ENCODE peak calls at places on chromosome 17, in four cellular contexts. C is GM12878, X is HCT116, T is WTC11. Y is an unnamed sample.

GRCh38 chr17:36544049-36544319 is 735 bp upstream of the GGNBP2 start:
- DNase-seq in C (peak; percentile 27), X (no peak), T (no peak), Y (peak; percentile 16)

GRCh38 chr17:72580321-72581127 is 459.7 kb downstream of the SOX9 start:
- DNase-seq in C (no peak), X (no peak), T (no peak), Y (no peak)

GRCh38 chr17:73595068-73595865 is 49.0 kb downstream of the SDK2 start:
- DNase-seq in C (no peak), X (no peak), T (peak; percentile 85), Y (peak; percentile 55)

GRCh38 chr17:42253601-42254000 is 22.6 kb downstream of the STAT5B start:
- DNase-seq in C (no peak), X (no peak), T (no peak), Y (no peak)

GRCh38 chr17:38745545-38745944 is 2.6 kb downstream of the PCGF2 start:
- DNase-seq in C (no peak), X (no peak), T (no peak), Y (no peak)

GRCh38 chr17:35368086-35368824 is 5.2 kb downstream of the SLFN11 start:
- DNase-seq in C (peak; percentile 75), X (no peak), T (no peak), Y (no peak)

GRCh38 chr17:58281511-58282011 is 826 bp upstream of the MPO start:
- DNase-seq in C (no peak), X (no peak), T (no peak), Y (peak; percentile 6)

GRCh38 chr17:14580494-14580893 is 279.6 kb downstream of the HS3ST3B1 start:
- DNase-seq in C (no peak), X (no peak), T (no peak), Y (no peak)

GRCh38 chr17:55769625-55770000 is 18.8 kb downstream of the PCTP start:
- DNase-seq in C (no peak), X (no peak), T (no peak), Y (no peak)

GRCh38 chr17:12637015-12637414 is 28.7 kb upstream of the MYOCD start:
- DNase-seq in C (no peak), X (no peak), T (no peak), Y (no peak)

GRCh38 chr17:43367588-43368242 is 31.1 kb upstream of the ARL4D start:
- DNase-seq in C (peak; percentile 91), X (peak; percentile 96), T (no peak), Y (peak; percentile 60)

GRCh38 chr17:75343007-75343406 is 53.8 kb upstream of the SLC25A19 start:
- DNase-seq in C (no peak), X (no peak), T (no peak), Y (no peak)

GRCh38 chr17:67244621-67245072 is 349 bp downstream of the HELZ start:
- DNase-seq in C (no peak), X (no peak), T (peak; percentile 23), Y (peak; percentile 54)

GRCh38 chr17:32310927-32311568 is 30.9 kb downstream of the C17orf75 start:
- DNase-seq in C (no peak), X (no peak), T (no peak), Y (no peak)

GRCh38 chr17:81824595-81824994 is 8.5 kb downstream of the MCRIP1 start:
- DNase-seq in C (no peak), X (no peak), T (no peak), Y (no peak)

GRCh38 chr17:36001862-36002603 is 680 bp upstream of the CCL15 start:
- DNase-seq in C (no peak), X (no peak), T (no peak), Y (no peak)

GRCh38 chr17:36720131-36720530 is 118.7 kb downstream of the MRM1 start:
- DNase-seq in C (no peak), X (no peak), T (no peak), Y (no peak)

GRCh38 chr17:40327735-40328385 is 18.9 kb downstream of the RARA start:
- DNase-seq in C (no peak), X (no peak), T (no peak), Y (no peak)

GRCh38 chr17:65504141-65504540 is 57.3 kb downstream of the AXIN2 start:
- DNase-seq in C (no peak), X (no peak), T (no peak), Y (no peak)

GRCh38 chr17:77404812-77405581 is 264.2 kb downstream of the SEC14L1 start:
- DNase-seq in C (peak; percentile 60), X (no peak), T (no peak), Y (no peak)
- TF ChIP-seq SP1 in C (no peak), X (no peak), T (no peak), Y (no peak)

GRCh38 chr17:47188799-47189731 is at the start of gene CDC27:
- DNase-seq in C (peak; percentile 88), X (peak; percentile 99), T (peak; percentile 100), Y (peak; percentile 99)

GRCh38 chr17:47190770-47191169 is 1.7 kb upstream of the CDC27 start:
- DNase-seq in C (no peak), X (no peak), T (no peak), Y (no peak)

GRCh38 chr17:47189732-47190621 is 882 bp upstream of the CDC27 start:
- DNase-seq in C (no peak), X (no peak), T (no peak), Y (no peak)

GRCh38 chr17:47184671-47185070 is 4.4 kb downstream of the CDC27 start:
- DNase-seq in C (no peak), X (no peak), T (no peak), Y (no peak)

GRCh38 chr17:47188266-47188665 is 829 bp downstream of the CDC27 start:
- DNase-seq in C (no peak), X (no peak), T (no peak), Y (peak; percentile 13)
- TF ChIP-seq SP1 in C (no peak), X (no peak), T (no peak), Y (no peak)

GRCh38 chr17:47654991-47655390 is 5.3 kb downstream of the KPNB1 start:
- DNase-seq in C (no peak), X (no peak), T (no peak), Y (no peak)

GRCh38 chr17:47665655-47666054 is 15.9 kb downstream of the KPNB1 start:
- DNase-seq in C (no peak), X (no peak), T (no peak), Y (no peak)

GRCh38 chr17:47663997-47664941 is 14.6 kb downstream of the KPNB1 start:
- DNase-seq in C (peak; percentile 41), X (peak; percentile 48), T (peak; percentile 62), Y (peak; percentile 68)

DNA sequence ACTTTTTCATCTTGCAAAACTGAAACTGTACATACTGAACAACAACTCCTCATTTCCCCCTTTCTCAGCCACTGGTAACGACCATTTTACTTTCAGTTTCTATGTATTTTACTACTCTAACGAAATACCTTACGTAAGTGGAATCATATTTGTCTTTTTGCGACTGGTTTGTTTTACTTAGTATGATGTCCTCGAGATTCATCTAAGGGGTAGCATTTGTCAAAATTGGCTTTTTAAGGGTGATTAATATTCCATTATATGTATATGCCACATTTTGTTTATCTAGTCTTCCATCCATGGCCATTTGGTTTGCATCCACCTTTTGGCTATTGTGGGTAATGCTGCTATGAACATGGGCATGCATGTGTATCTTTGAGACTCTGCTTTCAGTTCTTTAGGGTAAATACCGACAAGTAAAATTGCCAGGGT is 10.4 kb downstream of the KPNB1 start:
- DNase-seq in C (peak; percentile 39), X (no peak), T (no peak), Y (no peak)
- TF ChIP-seq SP1 in C (no peak), X (no peak), T (no peak), Y (no peak)

GRCh38 chr17:2090210-2090641 is 35.3 kb downstream of the HIC1 start:
- DNase-seq in C (no peak), X (no peak), T (no peak), Y (no peak)

GRCh38 chr17:2089021-2089422 is 34.1 kb downstream of the HIC1 start:
- DNase-seq in C (no peak), X (no peak), T (no peak), Y (no peak)

GRCh38 chr17:2085648-2085949 is 30.7 kb downstream of the HIC1 start:
- DNase-seq in C (no peak), X (no peak), T (no peak), Y (no peak)

GRCh38 chr17:2086306-2086705 is 31.4 kb downstream of the HIC1 start:
- DNase-seq in C (no peak), X (no peak), T (no peak), Y (no peak)

DNA sequence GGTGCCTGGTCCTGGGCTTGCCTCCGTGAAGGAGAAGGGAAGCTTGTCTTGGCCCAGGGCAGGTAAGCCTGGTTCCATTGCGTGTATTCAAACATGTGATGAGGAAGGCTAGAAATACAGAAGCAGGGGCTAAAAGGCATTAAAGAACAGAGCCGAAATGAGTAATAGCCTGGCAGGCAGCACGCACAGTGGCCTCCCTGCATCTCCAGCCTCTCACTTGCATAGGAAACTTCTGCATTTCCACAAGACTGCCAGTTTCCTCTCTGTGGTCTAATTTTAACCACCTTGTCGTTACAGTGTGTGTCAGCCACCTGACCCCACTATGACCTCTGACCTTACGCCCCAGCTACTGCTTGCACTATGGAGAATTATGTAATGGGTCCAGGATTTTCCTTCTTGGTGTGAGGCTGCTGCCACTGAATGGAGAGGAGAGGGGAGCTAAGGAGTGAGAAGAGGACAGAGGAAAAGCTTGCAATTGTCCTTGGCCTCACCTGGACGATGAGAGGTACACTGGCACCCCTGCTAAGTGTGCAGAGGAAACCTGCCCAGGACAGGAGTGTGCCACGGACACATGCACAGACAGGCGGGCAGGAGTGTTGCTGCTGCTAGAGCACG is 32.8 kb downstream of the HIC1 start:
- DNase-seq in C (peak; percentile 79), X (no peak), T (no peak), Y (no peak)
- TF ChIP-seq SP1 in C (peak; percentile 90), X (no peak), T (no peak), Y (no peak)

GRCh38 chr17:68592667-68593330 is 8.4 kb downstream of the FAM20A start:
- DNase-seq in C (no peak), X (no peak), T (no peak), Y (no peak)

GRCh38 chr17:68594552-68594951 is 6.6 kb downstream of the FAM20A start:
- DNase-seq in C (no peak), X (no peak), T (no peak), Y (no peak)

GRCh38 chr17:68592004-68592403 is 9.2 kb downstream of the FAM20A start:
- DNase-seq in C (no peak), X (no peak), T (no peak), Y (no peak)

GRCh38 chr17:68591583-68591982 is 9.6 kb downstream of the FAM20A start:
- DNase-seq in C (no peak), X (no peak), T (peak; percentile 65), Y (no peak)

DNA sequence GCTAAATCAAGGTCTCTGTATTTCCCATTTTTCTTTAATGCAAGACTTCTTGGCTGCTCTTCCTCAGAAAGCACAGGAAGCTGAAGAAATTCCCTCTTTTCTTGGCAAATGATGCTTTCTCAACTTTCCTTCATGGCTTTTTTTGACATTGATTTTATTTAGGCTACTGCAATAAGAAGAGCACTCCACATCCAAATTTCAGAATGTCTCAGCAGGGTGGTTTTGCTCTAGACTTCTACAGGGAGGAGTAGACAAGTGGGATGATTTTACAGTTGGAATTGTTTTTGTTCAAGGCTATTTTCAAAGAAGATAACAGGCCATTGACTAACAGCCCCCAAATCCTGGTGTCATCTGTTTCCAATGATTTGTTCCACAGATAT is 7.8 kb downstream of the FAM20A start:
- DNase-seq in C (no peak), X (no peak), T (no peak), Y (no peak)
- TF ChIP-seq SP1 in C (no peak), X (no peak), T (no peak), Y (no peak)